ENCODE peak calls at places on chromosomes 5 and 9, in four cellular contexts. K is choroid plexus epithelial cell, P is AG09309, S is tibial nerve. Z is an unnamed sample.

GRCh38 chr9:38421498-38422211 is 2.6 kb downstream of the IGFBPL1 start:
- DNase-seq in P (no peak), K (peak), S (no peak), Z (peak)

GRCh38 chr5:41416336-41416735 is 94.1 kb downstream of the PLCXD3 start:
- DNase-seq in S (no peak), P (no peak), K (no peak), Z (no peak)

GRCh38 chr9:81522721-81523551 is 166.4 kb downstream of the TLE1 start:
- DNase-seq in K (peak), S (no peak), P (peak), Z (no peak)

GRCh38 chr9:134170525-134171315 is 6.4 kb upstream of the RNU6ATAC start:
- DNase-seq in S (no peak), P (no peak), K (no peak), Z (no peak)

GRCh38 chr5:122151640-122152039 is 22.3 kb downstream of the ZNF474 start:
- DNase-seq in S (no peak), K (peak), P (no peak), Z (no peak)

GRCh38 chr9:86575825-86576488 is 221.7 kb upstream of the TUT7 start:
- DNase-seq in P (no peak), K (no peak), S (no peak), Z (no peak)

GRCh38 chr5:64790210-64790609 is 21.5 kb downstream of the CWC27 start:
- DNase-seq in P (no peak), K (no peak), S (no peak), Z (no peak)

GRCh38 chr5:56176155-56176798 is 56.9 kb downstream of the ANKRD55 start:
- DNase-seq in P (peak), S (no peak), K (peak), Z (no peak)

GRCh38 chr5:149221731-149222342 is 49.8 kb upstream of the AFAP1L1 start:
- DNase-seq in P (no peak), K (peak), S (no peak), Z (no peak)

GRCh38 chr9:106634183-106634582 is 228.8 kb upstream of the ZNF462 start:
- DNase-seq in K (no peak), P (no peak), S (no peak), Z (no peak)

GRCh38 chr9:2809692-2810423 is 34.0 kb downstream of the PUM3 start:
- DNase-seq in P (peak), K (peak), S (no peak), Z (no peak)

GRCh38 chr9:37422289-37423104 is at the start of gene GRHPR:
- DNase-seq in K (peak), P (no peak), S (peak), Z (peak)

GRCh38 chr5:115069087-115069968 is 100.4 kb downstream of the TRIM36 start:
- DNase-seq in K (peak), P (peak), S (no peak), Z (peak)

GRCh38 chr5:59746261-59746765 is 147.2 kb downstream of the PDE4D start:
- DNase-seq in S (no peak), K (peak), P (peak), Z (no peak)

GRCh38 chr9:2637390-2637789 is 15.8 kb downstream of the VLDLR start:
- DNase-seq in K (no peak), P (no peak), S (no peak), Z (no peak)

GRCh38 chr5:113050606-113051391 is 74.2 kb downstream of the DCP2 start:
- DNase-seq in K (peak), S (no peak), P (peak), Z (no peak)

GRCh38 chr9:8738953-8739352 is 939.4 kb upstream of the DMAC1 start:
- DNase-seq in P (no peak), S (no peak), K (no peak), Z (no peak)

GRCh38 chr5:167284491-167284890 is 1007.0 kb upstream of the WWC1 start:
- DNase-seq in P (peak), K (peak), S (no peak), Z (no peak)

GRCh38 chr5:140965905-140966292 is 377 bp upstream of the PCDHAC2 start:
- DNase-seq in S (no peak), K (no peak), P (no peak), Z (no peak)

GRCh38 chr9:127370147-127370579 is 26.8 kb upstream of the SLC2A8 start:
- DNase-seq in P (no peak), K (no peak), S (no peak), Z (no peak)

GRCh38 chr5:56725709-56726108 is 89.6 kb upstream of the MAP3K1 start:
- DNase-seq in P (no peak), S (no peak), K (peak), Z (no peak)

GRCh38 chr5:14818931-14819790 is 52.4 kb downstream of the ANKH start:
- DNase-seq in P (no peak), K (peak), S (no peak), Z (no peak)

GRCh38 chr5:95519151-95519550 is 35.6 kb downstream of the SKIC3 start:
- DNase-seq in K (no peak), P (no peak), S (no peak), Z (no peak)

GRCh38 chr5:1930880-1931589 is 48.3 kb upstream of the IRX4 start:
- DNase-seq in S (no peak), P (no peak), K (no peak), Z (peak)

GRCh38 chr5:159231167-159231566 is 21.8 kb upstream of the RNF145 start:
- DNase-seq in P (no peak), K (peak), S (no peak), Z (no peak)

GRCh38 chr9:37501957-37502596 is 16.3 kb downstream of the POLR1E start:
- DNase-seq in P (no peak), K (no peak), S (no peak), Z (no peak)

GRCh38 chr9:101495810-101496209 is 37.8 kb upstream of the RNF20 start:
- DNase-seq in K (peak), P (no peak), S (no peak), Z (no peak)

GRCh38 chr9:134830126-134830525 is 50.5 kb upstream of the FCN2 start:
- DNase-seq in K (no peak), P (no peak), S (no peak), Z (no peak)

GRCh38 chr5:154758501-154758900 is 3.3 kb downstream of the LARP1 start:
- DNase-seq in P (no peak), K (no peak), S (no peak), Z (no peak)

GRCh38 chr5:158273035-158273434 is 414.1 kb upstream of the CLINT1 start:
- DNase-seq in P (no peak), K (no peak), S (no peak), Z (no peak)

GRCh38 chr9:109766351-109766750 is 13.6 kb upstream of the PALM2AKAP2 start:
- DNase-seq in S (no peak), K (peak), P (peak), Z (no peak)

GRCh38 chr9:16867571-16868311 is 2.7 kb downstream of the BNC2 start:
- DNase-seq in S (no peak), K (peak), P (no peak), Z (no peak)

GRCh38 chr5:88689662-88690351 is 193.2 kb downstream of the MEF2C start:
- DNase-seq in K (no peak), P (no peak), S (no peak), Z (no peak)

GRCh38 chr9:36136277-36136893 is at the start of gene GLIPR2:
- DNase-seq in P (no peak), S (peak), K (peak), Z (peak)

GRCh38 chr5:170034231-170034630 is 53.9 kb upstream of the INSYN2B start:
- DNase-seq in S (no peak), P (no peak), K (no peak), Z (no peak)

GRCh38 chr5:144448457-144448856 is 277.8 kb downstream of the KCTD16 start:
- DNase-seq in K (no peak), S (no peak), P (no peak), Z (no peak)

GRCh38 chr5:111800351-111800750 is 43.4 kb upstream of the NREP start:
- DNase-seq in P (no peak), S (no peak), K (no peak), Z (no peak)
- TF ChIP-seq CTCF in P (no peak), S (no peak), K (no peak), Z (no peak)

DNA sequence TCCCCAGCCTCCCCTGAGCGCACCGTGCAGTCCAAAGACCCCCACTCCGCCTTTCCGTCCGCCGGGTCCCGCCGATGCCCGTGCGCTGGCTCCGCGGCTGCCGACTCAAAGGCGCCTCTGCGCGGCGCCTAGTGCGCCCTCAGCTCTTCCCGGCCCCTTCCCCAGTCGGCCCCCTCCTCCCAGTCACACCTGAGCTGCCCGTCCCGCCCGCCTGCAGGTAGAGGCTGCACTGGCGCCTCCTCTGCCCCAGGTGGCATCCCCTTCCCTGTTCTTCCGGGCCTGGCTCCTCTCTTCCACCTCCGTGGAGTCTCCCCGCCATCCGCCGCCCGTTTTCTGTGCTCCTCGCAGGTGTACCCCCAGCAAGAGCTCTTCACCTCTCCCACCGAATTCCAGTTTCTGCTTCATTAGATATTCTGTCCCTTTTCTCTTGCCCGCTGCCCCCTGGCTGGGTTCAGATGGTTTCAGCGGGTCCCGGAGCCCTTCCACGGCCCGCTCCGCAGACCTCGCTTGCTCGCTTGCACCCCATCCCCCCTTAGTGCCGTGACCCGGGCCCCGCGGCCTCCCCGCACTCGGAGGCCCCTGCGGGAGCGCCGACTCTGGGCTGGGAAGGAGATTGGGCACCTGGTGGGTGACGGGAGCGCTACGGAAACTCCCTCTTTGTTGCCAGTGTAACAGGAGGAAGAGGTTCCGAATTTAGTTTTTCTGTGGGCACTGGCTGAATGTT is 707 bp downstream of the SLC44A1 start:
- DNase-seq in P (no peak), K (peak), S (no peak), Z (peak)
- TF ChIP-seq CTCF in P (peak), K (peak), S (no peak), Z (no peak)

DNA sequence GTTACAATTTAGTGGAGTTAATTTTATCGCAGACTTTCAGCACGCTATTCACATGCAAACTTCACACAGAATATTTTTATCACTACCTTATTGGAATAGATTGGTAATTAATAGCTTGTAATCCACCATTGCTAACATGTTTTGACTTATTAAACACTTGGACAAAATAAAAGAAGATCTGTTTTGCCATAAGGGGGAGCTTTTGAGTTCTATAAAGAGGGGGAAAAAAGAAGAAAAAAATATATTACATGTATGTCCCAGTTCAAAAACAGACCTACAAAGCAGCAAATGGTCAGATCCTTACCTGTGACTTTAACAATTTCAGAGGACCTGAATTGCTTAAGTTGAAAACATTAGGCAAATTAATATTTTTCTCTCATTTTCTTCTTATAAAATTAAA is 1.2 kb upstream of the PAPPA start:
- DNase-seq in S (no peak), K (peak), P (no peak), Z (no peak)
- TF ChIP-seq CTCF in S (peak), K (peak), P (peak), Z (peak)

DNA sequence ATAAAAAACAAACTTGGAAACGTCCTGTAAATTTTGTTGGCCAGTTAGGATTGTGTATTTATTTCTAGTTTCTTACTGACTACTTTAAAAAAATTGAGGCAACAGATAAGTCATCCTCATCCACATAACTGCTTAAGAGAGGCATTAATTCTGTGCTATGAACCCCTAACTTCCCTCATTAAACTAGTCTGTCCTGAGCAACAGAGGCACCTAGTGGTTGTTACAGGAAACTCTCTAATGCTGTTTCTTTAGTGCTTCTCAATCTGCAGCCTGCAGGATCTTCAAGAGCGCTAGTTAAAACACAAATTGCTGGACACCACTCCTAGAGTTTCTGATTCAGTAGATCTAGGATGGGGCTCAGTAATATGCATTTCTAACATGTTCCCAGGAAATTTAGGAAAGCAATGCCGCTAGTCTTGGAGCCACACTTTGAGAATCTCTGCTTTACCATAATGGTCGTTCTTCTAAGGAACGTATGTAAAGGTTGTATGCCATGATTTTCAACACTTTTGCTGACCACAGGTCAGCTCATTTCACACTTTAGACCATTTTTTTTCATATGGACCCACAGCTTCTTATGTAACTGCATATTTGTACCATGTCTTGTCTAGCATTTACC is 410.1 kb upstream of the SMARCA2 start:
- DNase-seq in P (no peak), S (no peak), K (peak), Z (no peak)
- TF ChIP-seq CTCF in P (peak), S (no peak), K (peak), Z (peak)

DNA sequence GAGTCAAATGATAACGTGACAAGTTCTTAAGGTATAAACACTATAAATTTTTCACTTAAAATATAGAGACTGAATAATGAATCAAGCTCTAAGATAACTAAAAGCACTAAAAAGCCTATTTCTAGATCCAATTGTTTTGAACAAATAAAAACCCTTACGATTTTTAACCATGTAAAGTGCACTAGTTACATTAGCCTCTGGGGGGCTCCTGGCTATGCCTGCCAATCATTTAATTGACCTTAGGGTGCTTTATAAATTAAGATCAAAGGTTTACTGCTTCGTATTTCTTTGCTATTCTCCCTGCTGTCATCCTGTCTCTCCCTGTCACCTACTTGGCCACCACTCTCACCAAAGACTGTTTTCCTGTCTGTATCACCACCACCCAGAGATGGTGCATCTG is 133.4 kb downstream of the ESM1 start:
- DNase-seq in P (no peak), K (no peak), S (no peak), Z (no peak)
- TF ChIP-seq CTCF in P (no peak), K (peak), S (no peak), Z (peak)